ENCODE peak calls at places on chromosome 10, in five cellular contexts. One of them, this sample, is unnamed.

GRCh38 chr10:90418869-90419652 is 438.8 kb downstream of the HTR7 start:
- DNase-seq in astrocyte of the spinal cord: peak; percentile 92
- DNase-seq in tibial nerve: no peak
- DNase-seq in GM12864: no peak
- DNase-seq in choroid plexus epithelial cell: peak; percentile 94
- DNase-seq in this sample: peak; percentile 79

GRCh38 chr10:23499317-23499716 is 60.4 kb downstream of the OTUD1 start:
- DNase-seq in astrocyte of the spinal cord: no peak
- DNase-seq in tibial nerve: no peak
- DNase-seq in GM12864: no peak
- DNase-seq in choroid plexus epithelial cell: no peak
- DNase-seq in this sample: no peak

GRCh38 chr10:79298403-79299244 is 48.6 kb upstream of the PPIF start:
- DNase-seq in astrocyte of the spinal cord: peak; percentile 97
- DNase-seq in tibial nerve: peak; percentile 36
- DNase-seq in GM12864: no peak
- DNase-seq in choroid plexus epithelial cell: peak; percentile 97
- DNase-seq in this sample: peak; percentile 94

GRCh38 chr10:62903828-62904227 is 87.7 kb upstream of the EGR2 start:
- DNase-seq in astrocyte of the spinal cord: no peak
- DNase-seq in tibial nerve: no peak
- DNase-seq in GM12864: no peak
- DNase-seq in choroid plexus epithelial cell: peak; percentile 6
- DNase-seq in this sample: peak; percentile 87

GRCh38 chr10:100776671-100777070 is 31.3 kb downstream of the PAX2 start:
- DNase-seq in astrocyte of the spinal cord: no peak
- DNase-seq in tibial nerve: no peak
- DNase-seq in GM12864: no peak
- DNase-seq in choroid plexus epithelial cell: no peak
- DNase-seq in this sample: no peak

GRCh38 chr10:13001041-13001886 is at the start of gene CCDC3:
- DNase-seq in astrocyte of the spinal cord: no peak
- DNase-seq in tibial nerve: no peak
- DNase-seq in GM12864: no peak
- DNase-seq in choroid plexus epithelial cell: no peak
- DNase-seq in this sample: no peak

GRCh38 chr10:115772606-115773005 is 500.4 kb downstream of the GFRA1 start:
- DNase-seq in astrocyte of the spinal cord: peak; percentile 81
- DNase-seq in tibial nerve: no peak
- DNase-seq in GM12864: no peak
- DNase-seq in choroid plexus epithelial cell: peak; percentile 87
- DNase-seq in this sample: peak; percentile 45

GRCh38 chr10:98424308-98425254 is 9.6 kb upstream of the PYROXD2 start:
- DNase-seq in astrocyte of the spinal cord: no peak
- DNase-seq in tibial nerve: no peak
- DNase-seq in GM12864: no peak
- DNase-seq in choroid plexus epithelial cell: no peak
- DNase-seq in this sample: no peak

GRCh38 chr10:129078746-129079480 is 388.1 kb upstream of the MGMT start:
- DNase-seq in astrocyte of the spinal cord: no peak
- DNase-seq in tibial nerve: no peak
- DNase-seq in GM12864: no peak
- DNase-seq in choroid plexus epithelial cell: no peak
- DNase-seq in this sample: no peak

GRCh38 chr10:125881192-125881591 is at the start of gene DHX32:
- DNase-seq in astrocyte of the spinal cord: no peak
- DNase-seq in tibial nerve: no peak
- DNase-seq in GM12864: no peak
- DNase-seq in choroid plexus epithelial cell: no peak
- DNase-seq in this sample: no peak

GRCh38 chr10:91082447-91082846 is 138.0 kb upstream of the PCGF5 start:
- DNase-seq in astrocyte of the spinal cord: no peak
- DNase-seq in tibial nerve: no peak
- DNase-seq in GM12864: no peak
- DNase-seq in choroid plexus epithelial cell: no peak
- DNase-seq in this sample: no peak

GRCh38 chr10:21696302-21696701 is 162.3 kb downstream of the MLLT10 start:
- DNase-seq in astrocyte of the spinal cord: no peak
- DNase-seq in tibial nerve: no peak
- DNase-seq in GM12864: no peak
- DNase-seq in choroid plexus epithelial cell: no peak
- DNase-seq in this sample: no peak

GRCh38 chr10:130138479-130138866 is 2.3 kb downstream of the GLRX3 start:
- DNase-seq in astrocyte of the spinal cord: peak; percentile 38
- DNase-seq in tibial nerve: no peak
- DNase-seq in GM12864: no peak
- DNase-seq in choroid plexus epithelial cell: peak; percentile 63
- DNase-seq in this sample: peak; percentile 25

GRCh38 chr10:43607199-43607573 is 948 bp downstream of the ZNF485 start:
- DNase-seq in astrocyte of the spinal cord: no peak
- DNase-seq in tibial nerve: no peak
- DNase-seq in GM12864: no peak
- DNase-seq in choroid plexus epithelial cell: no peak
- DNase-seq in this sample: no peak

GRCh38 chr10:30542001-30542861 is 87.3 kb downstream of the LYZL2 start:
- DNase-seq in astrocyte of the spinal cord: no peak
- DNase-seq in tibial nerve: no peak
- DNase-seq in GM12864: no peak
- DNase-seq in choroid plexus epithelial cell: peak; percentile 63
- DNase-seq in this sample: no peak

GRCh38 chr10:5959116-5959515 is 18.2 kb downstream of the IL15RA start:
- DNase-seq in astrocyte of the spinal cord: no peak
- DNase-seq in tibial nerve: no peak
- DNase-seq in GM12864: no peak
- DNase-seq in choroid plexus epithelial cell: no peak
- DNase-seq in this sample: no peak

GRCh38 chr10:121112618-121113384 is 261.6 kb downstream of the WDR11 start:
- DNase-seq in astrocyte of the spinal cord: no peak
- DNase-seq in tibial nerve: no peak
- DNase-seq in GM12864: no peak
- DNase-seq in choroid plexus epithelial cell: peak; percentile 16
- DNase-seq in this sample: no peak

GRCh38 chr10:131843881-131844284 is 56.9 kb upstream of the PPP2R2D start:
- DNase-seq in astrocyte of the spinal cord: no peak
- DNase-seq in tibial nerve: no peak
- DNase-seq in GM12864: no peak
- DNase-seq in choroid plexus epithelial cell: no peak
- DNase-seq in this sample: no peak

GRCh38 chr10:124282326-124282725 is 136.4 kb downstream of the OAT start:
- DNase-seq in astrocyte of the spinal cord: no peak
- DNase-seq in tibial nerve: no peak
- DNase-seq in GM12864: no peak
- DNase-seq in choroid plexus epithelial cell: no peak
- DNase-seq in this sample: no peak

GRCh38 chr10:94403034-94403822 is 887 bp downstream of the TBC1D12 start:
- DNase-seq in astrocyte of the spinal cord: peak; percentile 74
- DNase-seq in tibial nerve: no peak
- DNase-seq in GM12864: peak; percentile 79
- DNase-seq in choroid plexus epithelial cell: peak; percentile 76
- DNase-seq in this sample: peak; percentile 62

GRCh38 chr10:92931597-92931996 is 83.3 kb downstream of the EXOC6 start:
- DNase-seq in astrocyte of the spinal cord: no peak
- DNase-seq in tibial nerve: no peak
- DNase-seq in GM12864: no peak
- DNase-seq in choroid plexus epithelial cell: no peak
- DNase-seq in this sample: no peak
- TF ChIP-seq CTCF in astrocyte of the spinal cord: no peak
- TF ChIP-seq CTCF in tibial nerve: no peak
- TF ChIP-seq CTCF in GM12864: no peak
- TF ChIP-seq CTCF in choroid plexus epithelial cell: no peak
- TF ChIP-seq CTCF in this sample: no peak

DNA sequence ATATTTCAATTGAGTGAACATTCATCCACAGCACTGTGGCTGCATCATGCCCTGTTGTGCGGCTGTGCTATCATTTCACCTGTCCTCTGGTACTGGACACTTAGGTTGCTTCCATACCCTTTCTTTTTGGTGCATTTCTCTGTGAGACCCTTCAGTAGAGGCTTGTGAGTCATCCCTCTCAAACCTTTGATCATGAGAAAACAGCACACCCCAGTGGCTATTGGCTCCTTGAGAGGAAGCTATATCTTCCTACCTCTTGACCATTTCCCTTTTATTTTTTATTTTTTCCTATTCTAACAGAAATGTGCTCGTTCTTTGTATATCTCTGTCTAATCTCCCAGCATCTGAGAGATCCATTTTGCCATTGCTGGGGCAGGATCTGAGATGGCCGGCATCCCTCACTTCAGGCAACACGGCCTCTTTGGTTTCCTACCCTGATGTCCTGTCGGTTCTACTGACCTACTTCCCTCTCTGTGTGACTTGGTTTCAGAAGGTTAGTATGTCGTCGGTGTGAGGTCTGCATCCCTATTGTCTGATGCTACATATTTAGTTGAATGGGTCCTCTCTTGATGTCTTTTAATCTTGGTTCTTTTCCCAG is 23.8 kb upstream of the PIK3AP1 start:
- DNase-seq in astrocyte of the spinal cord: peak; percentile 18
- DNase-seq in tibial nerve: no peak
- DNase-seq in GM12864: no peak
- DNase-seq in choroid plexus epithelial cell: peak; percentile 65
- DNase-seq in this sample: peak; percentile 9
- TF ChIP-seq CTCF in astrocyte of the spinal cord: peak; percentile 31
- TF ChIP-seq CTCF in tibial nerve: no peak
- TF ChIP-seq CTCF in GM12864: peak; percentile 35
- TF ChIP-seq CTCF in choroid plexus epithelial cell: peak; percentile 60
- TF ChIP-seq CTCF in this sample: peak; percentile 18

DNA sequence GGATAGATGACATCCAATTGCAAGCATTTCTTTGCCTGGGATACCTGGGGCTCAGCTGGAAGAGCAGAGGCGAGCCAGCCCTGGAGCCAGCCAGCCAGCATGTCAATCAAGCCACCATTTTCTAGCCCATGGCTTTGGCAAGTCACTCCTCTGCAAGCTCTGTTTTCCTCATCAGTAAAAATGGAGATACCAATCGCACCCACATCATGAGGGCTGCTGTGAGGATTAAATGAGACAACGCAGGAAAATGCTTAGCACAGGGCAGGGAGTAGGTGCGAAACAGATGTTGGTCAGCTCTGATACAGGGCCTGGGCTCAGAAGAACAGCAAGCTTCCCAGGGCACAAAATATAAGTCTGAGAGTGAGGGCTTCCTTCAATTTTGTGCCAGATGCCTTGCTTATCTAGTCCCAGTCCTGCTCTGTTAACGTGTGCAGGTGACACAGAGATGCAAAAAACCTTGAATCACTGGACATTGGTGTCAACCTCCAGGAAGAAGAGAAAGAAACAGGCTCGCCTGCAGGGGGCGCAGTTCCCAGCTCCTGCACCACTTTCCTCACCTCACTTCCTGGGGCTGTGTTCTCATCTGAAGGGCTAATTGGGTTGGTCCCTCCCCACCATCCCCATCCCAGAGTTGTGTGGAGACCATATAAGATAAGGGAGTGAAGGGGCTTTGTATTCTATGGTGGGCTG is 72.8 kb upstream of the CACUL1 start:
- DNase-seq in astrocyte of the spinal cord: no peak
- DNase-seq in tibial nerve: no peak
- DNase-seq in GM12864: no peak
- DNase-seq in choroid plexus epithelial cell: no peak
- DNase-seq in this sample: no peak
- TF ChIP-seq CTCF in astrocyte of the spinal cord: peak; percentile 18
- TF ChIP-seq CTCF in tibial nerve: no peak
- TF ChIP-seq CTCF in GM12864: peak; percentile 50
- TF ChIP-seq CTCF in choroid plexus epithelial cell: peak; percentile 41
- TF ChIP-seq CTCF in this sample: no peak

DNA sequence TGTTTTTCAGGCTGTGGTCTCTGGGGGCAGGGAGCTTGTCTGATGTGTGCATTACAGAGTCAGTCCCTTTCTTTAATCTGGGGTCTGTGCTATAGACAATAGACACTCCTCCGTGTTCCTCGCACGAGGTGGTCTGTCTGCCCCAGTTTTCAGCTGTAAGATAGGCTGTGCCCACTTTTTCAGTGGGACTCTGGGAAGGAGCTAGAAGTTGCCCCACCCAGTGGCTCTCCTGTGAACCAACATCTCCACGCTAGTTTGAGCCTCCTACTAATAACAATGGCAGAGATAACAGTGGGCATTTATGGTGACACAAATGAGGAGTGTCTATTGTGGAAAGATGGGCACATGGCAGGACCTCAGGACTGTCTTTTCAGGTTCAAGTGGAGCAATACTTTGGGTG is 44.0 kb downstream of the ADRB1 start:
- DNase-seq in astrocyte of the spinal cord: no peak
- DNase-seq in tibial nerve: no peak
- DNase-seq in GM12864: no peak
- DNase-seq in choroid plexus epithelial cell: no peak
- DNase-seq in this sample: no peak
- TF ChIP-seq CTCF in astrocyte of the spinal cord: no peak
- TF ChIP-seq CTCF in tibial nerve: no peak
- TF ChIP-seq CTCF in GM12864: no peak
- TF ChIP-seq CTCF in choroid plexus epithelial cell: peak; percentile 29
- TF ChIP-seq CTCF in this sample: no peak

GRCh38 chr10:99732033-99732912 is at the start of the genes COX15 and CUTC:
- DNase-seq in astrocyte of the spinal cord: peak; percentile 97
- DNase-seq in tibial nerve: peak; percentile 92
- DNase-seq in GM12864: peak; percentile 86
- DNase-seq in choroid plexus epithelial cell: peak; percentile 98
- DNase-seq in this sample: peak; percentile 95
- TF ChIP-seq CTCF in astrocyte of the spinal cord: peak; percentile 38
- TF ChIP-seq CTCF in tibial nerve: no peak
- TF ChIP-seq CTCF in GM12864: peak; percentile 65
- TF ChIP-seq CTCF in choroid plexus epithelial cell: peak; percentile 41
- TF ChIP-seq CTCF in this sample: peak; percentile 47

GRCh38 chr10:69801094-69801433 is 642 bp upstream of the COL13A1 start:
- DNase-seq in astrocyte of the spinal cord: peak; percentile 68
- DNase-seq in tibial nerve: peak; percentile 16
- DNase-seq in GM12864: no peak
- DNase-seq in choroid plexus epithelial cell: peak; percentile 60
- DNase-seq in this sample: peak; percentile 56
- TF ChIP-seq CTCF in astrocyte of the spinal cord: peak; percentile 70
- TF ChIP-seq CTCF in tibial nerve: no peak
- TF ChIP-seq CTCF in GM12864: peak; percentile 57
- TF ChIP-seq CTCF in choroid plexus epithelial cell: peak; percentile 68
- TF ChIP-seq CTCF in this sample: peak; percentile 61

GRCh38 chr10:104127411-104127810 is 5.4 kb downstream of the SFR1 start:
- DNase-seq in astrocyte of the spinal cord: no peak
- DNase-seq in tibial nerve: no peak
- DNase-seq in GM12864: no peak
- DNase-seq in choroid plexus epithelial cell: no peak
- DNase-seq in this sample: no peak
- TF ChIP-seq CTCF in astrocyte of the spinal cord: peak; percentile 6
- TF ChIP-seq CTCF in tibial nerve: no peak
- TF ChIP-seq CTCF in GM12864: peak; percentile 34
- TF ChIP-seq CTCF in choroid plexus epithelial cell: peak; percentile 2
- TF ChIP-seq CTCF in this sample: no peak

GRCh38 chr10:59694936-59695335 is 14.7 kb downstream of the SLC16A9 start:
- DNase-seq in astrocyte of the spinal cord: no peak
- DNase-seq in tibial nerve: no peak
- DNase-seq in GM12864: no peak
- DNase-seq in choroid plexus epithelial cell: no peak
- DNase-seq in this sample: no peak

GRCh38 chr10:59704644-59705043 is 5.0 kb downstream of the SLC16A9 start:
- DNase-seq in astrocyte of the spinal cord: no peak
- DNase-seq in tibial nerve: no peak
- DNase-seq in GM12864: no peak
- DNase-seq in choroid plexus epithelial cell: peak; percentile 14
- DNase-seq in this sample: no peak

GRCh38 chr10:59702347-59702746 is 7.3 kb downstream of the SLC16A9 start:
- DNase-seq in astrocyte of the spinal cord: no peak
- DNase-seq in tibial nerve: no peak
- DNase-seq in GM12864: no peak
- DNase-seq in choroid plexus epithelial cell: no peak
- DNase-seq in this sample: no peak

GRCh38 chr10:59698326-59698725 is 11.3 kb downstream of the SLC16A9 start:
- DNase-seq in astrocyte of the spinal cord: no peak
- DNase-seq in tibial nerve: no peak
- DNase-seq in GM12864: no peak
- DNase-seq in choroid plexus epithelial cell: no peak
- DNase-seq in this sample: no peak

GRCh38 chr10:59700709-59701108 is 8.9 kb downstream of the SLC16A9 start:
- DNase-seq in astrocyte of the spinal cord: no peak
- DNase-seq in tibial nerve: no peak
- DNase-seq in GM12864: no peak
- DNase-seq in choroid plexus epithelial cell: no peak
- DNase-seq in this sample: no peak
- TF ChIP-seq CTCF in astrocyte of the spinal cord: no peak
- TF ChIP-seq CTCF in tibial nerve: no peak
- TF ChIP-seq CTCF in GM12864: peak; percentile 26
- TF ChIP-seq CTCF in choroid plexus epithelial cell: no peak
- TF ChIP-seq CTCF in this sample: no peak